ENCODE peak calls at places on chromosomes 12 and 14, in four cellular contexts. One of them, this sample, is unnamed.

GRCh38 chr12:4539167-4539870 is 629 bp downstream of the RAD51AP1 start:
- DNase-seq in HepG2: no peak
- DNase-seq in K562: no peak
- DNase-seq in GM12878: no peak
- DNase-seq in this sample: no peak

GRCh38 chr12:20264608-20265114 is 103.7 kb upstream of the PDE3A start:
- DNase-seq in HepG2: no peak
- DNase-seq in K562: no peak
- DNase-seq in GM12878: no peak
- DNase-seq in this sample: no peak

GRCh38 chr12:81962126-81962856 is 203.1 kb upstream of the PPFIA2 start:
- DNase-seq in HepG2: no peak
- DNase-seq in K562: no peak
- DNase-seq in GM12878: no peak
- DNase-seq in this sample: no peak

GRCh38 chr12:57631566-57632368 is 1.2 kb downstream of the B4GALNT1 start:
- DNase-seq in HepG2: no peak
- DNase-seq in K562: peak
- DNase-seq in GM12878: no peak
- DNase-seq in this sample: no peak

GRCh38 chr12:126369487-126370463 is 1304.5 kb downstream of the AACS start:
- DNase-seq in HepG2: no peak
- DNase-seq in K562: no peak
- DNase-seq in GM12878: no peak
- DNase-seq in this sample: no peak

GRCh38 chr14:32205984-32206383 is 2.9 kb upstream of the RNU6-8 start:
- DNase-seq in HepG2: no peak
- DNase-seq in K562: no peak
- DNase-seq in GM12878: peak
- DNase-seq in this sample: no peak

GRCh38 chr12:92987846-92988621 is 58.9 kb upstream of the EEA1 start:
- DNase-seq in HepG2: peak
- DNase-seq in K562: no peak
- DNase-seq in GM12878: peak
- DNase-seq in this sample: no peak

GRCh38 chr12:49675137-49675536 is 32.1 kb downstream of the FMNL3 start:
- DNase-seq in HepG2: no peak
- DNase-seq in K562: no peak
- DNase-seq in GM12878: no peak
- DNase-seq in this sample: no peak

GRCh38 chr12:87660987-87661769 is 368.0 kb downstream of the C12orf50 start:
- DNase-seq in HepG2: no peak
- DNase-seq in K562: no peak
- DNase-seq in GM12878: no peak
- DNase-seq in this sample: no peak

GRCh38 chr12:12684375-12685106 is 11.4 kb downstream of the GPR19 start:
- DNase-seq in HepG2: peak
- DNase-seq in K562: peak
- DNase-seq in GM12878: no peak
- DNase-seq in this sample: no peak

GRCh38 chr12:77685112-77685511 is 145.6 kb upstream of the NAV3 start:
- DNase-seq in HepG2: peak
- DNase-seq in K562: no peak
- DNase-seq in GM12878: peak
- DNase-seq in this sample: peak

GRCh38 chr12:93884794-93885460 is 207.8 kb downstream of the CRADD start:
- DNase-seq in HepG2: no peak
- DNase-seq in K562: no peak
- DNase-seq in GM12878: no peak
- DNase-seq in this sample: no peak

GRCh38 chr14:40413146-40413545 is 980.9 kb upstream of the FBXO33 start:
- DNase-seq in HepG2: no peak
- DNase-seq in K562: no peak
- DNase-seq in GM12878: no peak
- DNase-seq in this sample: no peak

GRCh38 chr12:76942276-76942675 is 63.5 kb upstream of the CSRP2 start:
- DNase-seq in HepG2: no peak
- DNase-seq in K562: no peak
- DNase-seq in GM12878: no peak
- DNase-seq in this sample: no peak

GRCh38 chr14:101177301-101178055 is 274.0 kb upstream of the RTL1 start:
- DNase-seq in HepG2: no peak
- DNase-seq in K562: no peak
- DNase-seq in GM12878: no peak
- DNase-seq in this sample: no peak

GRCh38 chr12:43740511-43741100 is 18.0 kb downstream of the PUS7L start:
- DNase-seq in HepG2: no peak
- DNase-seq in K562: no peak
- DNase-seq in GM12878: no peak
- DNase-seq in this sample: no peak

GRCh38 chr14:102817942-102818940 is 41.0 kb downstream of the TRAF3 start:
- DNase-seq in HepG2: no peak
- DNase-seq in K562: no peak
- DNase-seq in GM12878: no peak
- DNase-seq in this sample: no peak

GRCh38 chr12:85466906-85467305 is 186.9 kb downstream of the ALX1 start:
- DNase-seq in HepG2: no peak
- DNase-seq in K562: no peak
- DNase-seq in GM12878: no peak
- DNase-seq in this sample: no peak

GRCh38 chr12:57216014-57216891 is at the start of gene NXPH4:
- DNase-seq in HepG2: no peak
- DNase-seq in K562: peak
- DNase-seq in GM12878: no peak
- DNase-seq in this sample: peak

GRCh38 chr12:6871052-6871957 is 1.8 kb downstream of the SPSB2 start:
- DNase-seq in HepG2: no peak
- DNase-seq in K562: no peak
- DNase-seq in GM12878: no peak
- DNase-seq in this sample: no peak

GRCh38 chr14:101925152-101925551 is 39.2 kb upstream of the DYNC1H1 start:
- DNase-seq in HepG2: no peak
- DNase-seq in K562: no peak
- DNase-seq in GM12878: no peak
- DNase-seq in this sample: no peak

GRCh38 chr14:42378274-42378673 is 771.6 kb downstream of the LRFN5 start:
- DNase-seq in HepG2: no peak
- DNase-seq in K562: no peak
- DNase-seq in GM12878: no peak
- DNase-seq in this sample: no peak

GRCh38 chr12:3777206-3777809 is 24.4 kb upstream of the CRACR2A start:
- DNase-seq in HepG2: peak
- DNase-seq in K562: peak
- DNase-seq in GM12878: no peak
- DNase-seq in this sample: peak

GRCh38 chr12:30769802-30770201 is 15.1 kb upstream of the CAPRIN2 start:
- DNase-seq in HepG2: no peak
- DNase-seq in K562: no peak
- DNase-seq in GM12878: no peak
- DNase-seq in this sample: no peak

GRCh38 chr14:79534703-79535353 is 676.5 kb downstream of the DIO2 start:
- DNase-seq in HepG2: no peak
- DNase-seq in K562: no peak
- DNase-seq in GM12878: no peak
- DNase-seq in this sample: no peak

GRCh38 chr12:91155990-91156389 is 26.6 kb downstream of the DCN start:
- DNase-seq in HepG2: no peak
- DNase-seq in K562: no peak
- DNase-seq in GM12878: no peak
- DNase-seq in this sample: no peak

GRCh38 chr12:106301241-106301610 is 1.3 kb upstream of the TCP11L2 start:
- DNase-seq in HepG2: no peak
- DNase-seq in K562: no peak
- DNase-seq in GM12878: no peak
- DNase-seq in this sample: no peak

GRCh38 chr12:78403681-78404080 is 460.9 kb upstream of the SYT1 start:
- DNase-seq in HepG2: no peak
- DNase-seq in K562: no peak
- DNase-seq in GM12878: no peak
- DNase-seq in this sample: no peak

GRCh38 chr12:32821293-32822089 is 65.8 kb upstream of the YARS2 start:
- DNase-seq in HepG2: no peak
- DNase-seq in K562: no peak
- DNase-seq in GM12878: no peak
- DNase-seq in this sample: no peak

GRCh38 chr12:128743911-128744310 is 79.8 kb downstream of the SLC15A4 start:
- DNase-seq in HepG2: no peak
- DNase-seq in K562: no peak
- DNase-seq in GM12878: no peak
- DNase-seq in this sample: no peak

GRCh38 chr12:112107728-112108447 is 695 bp downstream of the NAA25 start:
- DNase-seq in HepG2: no peak
- DNase-seq in K562: peak
- DNase-seq in GM12878: no peak
- DNase-seq in this sample: peak

GRCh38 chr12:119692410-119692809 is 24.5 kb downstream of the PRKAB1 start:
- DNase-seq in HepG2: no peak
- DNase-seq in K562: no peak
- DNase-seq in GM12878: no peak
- DNase-seq in this sample: no peak

GRCh38 chr12:49131973-49132461 is 822 bp upstream of the TUBA1B start:
- DNase-seq in HepG2: no peak
- DNase-seq in K562: no peak
- DNase-seq in GM12878: no peak
- DNase-seq in this sample: no peak

GRCh38 chr14:76022991-76023390 is 37.4 kb downstream of the IFT43 start:
- DNase-seq in HepG2: no peak
- DNase-seq in K562: no peak
- DNase-seq in GM12878: no peak
- DNase-seq in this sample: no peak

GRCh38 chr12:124347805-124348658 is 53.1 kb downstream of the RFLNA start:
- DNase-seq in HepG2: peak
- DNase-seq in K562: peak
- DNase-seq in GM12878: no peak
- DNase-seq in this sample: peak

DNA sequence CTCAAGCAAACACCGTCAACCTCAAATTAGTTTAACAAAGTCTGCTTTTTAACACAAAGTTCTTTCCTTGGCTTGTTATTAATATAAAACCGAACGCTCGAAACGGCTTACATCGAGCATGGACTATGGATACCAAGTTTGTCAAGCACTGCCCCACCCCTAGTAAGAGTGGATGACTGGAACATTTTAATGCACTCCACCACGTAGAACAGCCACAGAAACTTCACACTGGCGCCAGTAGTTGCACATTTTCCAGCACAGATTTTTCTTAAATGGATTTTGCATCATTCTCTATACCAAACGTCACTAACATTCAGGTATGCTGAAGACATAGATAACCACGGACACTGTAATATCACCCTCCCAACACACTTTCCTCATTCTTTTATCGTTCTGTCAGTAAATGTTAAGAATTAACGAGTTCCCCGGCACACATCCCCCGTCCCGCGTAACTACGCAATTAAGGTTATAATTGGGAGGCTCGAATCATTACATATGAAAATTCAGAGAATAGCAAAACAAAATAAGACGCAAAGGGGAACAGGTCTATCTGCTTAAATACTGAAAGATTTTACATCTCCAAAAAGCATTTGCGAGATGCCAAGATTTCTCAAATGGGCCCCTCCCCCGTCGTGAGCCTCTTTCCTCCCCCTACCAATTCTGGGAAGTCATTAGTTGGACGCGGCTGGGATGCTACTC is 990 bp downstream of the FERMT2 start:
- DNase-seq in HepG2: peak
- DNase-seq in K562: no peak
- DNase-seq in GM12878: no peak
- DNase-seq in this sample: peak
- TF ChIP-seq TARDBP in HepG2: no peak
- TF ChIP-seq TARDBP in K562: no peak
- TF ChIP-seq TARDBP in GM12878: no peak
- TF ChIP-seq TARDBP in this sample: no peak

GRCh38 chr14:97458302-97459137 is 661.3 kb downstream of the VRK1 start:
- DNase-seq in HepG2: no peak
- DNase-seq in K562: no peak
- DNase-seq in GM12878: no peak
- DNase-seq in this sample: no peak
- TF ChIP-seq BHLHE40 in HepG2: no peak
- TF ChIP-seq BHLHE40 in K562: no peak
- TF ChIP-seq BHLHE40 in GM12878: no peak
- TF ChIP-seq BHLHE40 in this sample: no peak

DNA sequence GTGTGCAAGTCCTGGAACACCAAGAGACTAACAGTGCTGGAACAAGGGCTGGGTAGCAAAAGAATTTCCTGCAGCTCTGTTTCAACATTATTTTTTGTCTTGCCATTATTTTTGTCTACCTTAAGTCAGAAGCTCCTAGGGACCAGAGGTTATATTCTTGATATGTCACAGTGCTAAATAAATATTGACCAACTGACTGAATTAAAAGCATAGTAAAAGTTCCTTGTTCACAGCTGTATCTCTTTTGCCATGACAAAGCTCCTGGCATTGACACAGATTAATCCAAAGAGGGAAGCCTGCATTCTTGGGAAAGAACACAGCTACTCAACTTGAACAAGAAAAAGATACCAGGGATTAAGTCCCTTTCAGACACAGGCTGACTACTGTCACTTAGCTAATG is 136.5 kb downstream of the SPTSSA start:
- DNase-seq in HepG2: no peak
- DNase-seq in K562: no peak
- DNase-seq in GM12878: no peak
- DNase-seq in this sample: no peak
- TF ChIP-seq TARDBP in HepG2: no peak
- TF ChIP-seq TARDBP in K562: no peak
- TF ChIP-seq TARDBP in GM12878: no peak
- TF ChIP-seq TARDBP in this sample: no peak

GRCh38 chr12:130748786-130749185 is 32.7 kb upstream of the RIMBP2 start:
- DNase-seq in HepG2: no peak
- DNase-seq in K562: no peak
- DNase-seq in GM12878: no peak
- DNase-seq in this sample: no peak

GRCh38 chr12:130752692-130753230 is 36.7 kb upstream of the RIMBP2 start:
- DNase-seq in HepG2: no peak
- DNase-seq in K562: no peak
- DNase-seq in GM12878: no peak
- DNase-seq in this sample: no peak

DNA sequence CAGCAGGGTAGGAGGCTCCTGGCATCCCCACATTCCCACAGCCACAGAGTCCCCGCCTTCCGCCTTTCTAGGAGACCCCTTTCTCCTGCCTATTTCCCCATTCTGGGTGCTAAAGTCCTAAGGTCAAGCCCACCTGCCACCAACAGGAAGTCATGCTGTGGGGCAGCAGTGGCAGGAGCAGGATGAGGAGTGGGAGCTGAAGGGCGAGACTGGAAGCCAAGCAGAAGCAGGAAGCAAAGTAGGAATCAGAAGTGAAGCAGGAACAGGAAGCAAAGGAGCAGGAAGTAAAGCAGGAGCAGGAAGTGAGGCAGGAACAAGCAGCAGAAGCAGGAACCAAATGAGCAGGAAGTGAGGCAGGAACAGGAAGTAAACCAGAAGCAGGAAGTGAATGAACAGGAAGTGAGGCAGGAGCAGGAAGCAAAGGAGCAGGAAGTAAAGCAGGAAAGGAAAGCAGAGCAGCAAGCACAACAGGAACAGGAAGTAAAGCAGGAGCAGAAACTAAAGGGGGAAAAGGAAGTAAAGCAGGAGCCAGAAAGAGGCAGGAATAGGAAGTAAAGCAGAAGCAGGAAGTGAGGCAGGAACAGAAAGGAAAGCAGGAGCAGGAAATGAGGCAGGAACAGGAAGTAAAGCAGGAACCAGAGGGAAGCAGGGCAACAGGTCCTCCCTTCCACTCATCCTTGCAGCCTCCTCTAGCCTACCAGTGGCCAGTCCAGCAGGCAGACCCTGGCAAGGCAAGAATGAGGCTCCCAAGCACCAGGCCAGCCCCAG is 38.3 kb upstream of the RIMBP2 start:
- DNase-seq in HepG2: no peak
- DNase-seq in K562: peak
- DNase-seq in GM12878: no peak
- DNase-seq in this sample: no peak
- TF ChIP-seq BHLHE40 in HepG2: no peak
- TF ChIP-seq BHLHE40 in K562: no peak
- TF ChIP-seq BHLHE40 in GM12878: no peak
- TF ChIP-seq BHLHE40 in this sample: no peak